ENCODE peak calls at places on chromosome 12, in ten cellular contexts. S is IMR-90, Z is PC-3, E is endothelial cell of umbilical vein, L is mesendoderm, X is neural progenitor cell, O is GM23248, T is astrocyte, D is GM12878, P is neuronal stem cell. U is an unnamed sample.

GRCh38 chr12:14836336-14837210 is 6.8 kb downstream of the ART4 start:
- DNase-seq in X (no peak), O (peak; percentile 92), P (no peak), T (peak; percentile 94), S (peak; percentile 90), Z (peak; percentile 79), D (no peak), E (peak; percentile 86), L (peak; percentile 79), U (peak; percentile 84)

GRCh38 chr12:80001562-80001961 is 66.7 kb upstream of the PPP1R12A start:
- DNase-seq in D (no peak), E (no peak), S (no peak), O (no peak), P (no peak), Z (peak; percentile 65), T (no peak), L (peak; percentile 44), X (no peak), U (no peak)

GRCh38 chr12:104682790-104683279 is 226.1 kb downstream of the CHST11 start:
- DNase-seq in L (no peak), O (no peak), S (no peak), T (no peak), D (peak; percentile 51), E (no peak), P (no peak), Z (no peak), X (no peak), U (no peak)

GRCh38 chr12:112549031-112549430 is 130.3 kb downstream of the PTPN11 start:
- DNase-seq in X (no peak), S (no peak), O (no peak), D (no peak), Z (no peak), L (no peak), T (no peak), E (no peak), P (no peak), U (no peak)

GRCh38 chr12:93913845-93914244 is 234.5 kb upstream of the PLXNC1 start:
- DNase-seq in L (no peak), X (no peak), D (no peak), S (peak; percentile 79), P (no peak), T (peak; percentile 90), E (no peak), Z (no peak), O (peak; percentile 79), U (peak; percentile 91)

GRCh38 chr12:120199025-120199424 is 1.9 kb downstream of the RPLP0 start:
- DNase-seq in T (no peak), X (no peak), S (no peak), D (no peak), O (no peak), P (no peak), Z (peak; percentile 34), E (no peak), L (no peak), U (no peak)

GRCh38 chr12:41965996-41966395 is 178.7 kb downstream of the GXYLT1 start:
- DNase-seq in D (no peak), X (no peak), E (no peak), S (no peak), L (no peak), P (no peak), T (no peak), Z (peak; percentile 47), O (no peak), U (no peak)

GRCh38 chr12:68240975-68241374 is 12.4 kb downstream of the IL22 start:
- DNase-seq in L (no peak), E (peak; percentile 8), T (no peak), S (peak; percentile 57), Z (peak; percentile 8), P (no peak), D (peak; percentile 86), X (no peak), O (peak; percentile 59), U (peak; percentile 33)

GRCh38 chr12:24599737-24600136 is 349.2 kb downstream of the BCAT1 start:
- DNase-seq in D (no peak), Z (no peak), S (no peak), X (no peak), P (no peak), L (no peak), T (no peak), E (no peak), O (no peak), U (no peak)

GRCh38 chr12:49874142-49874897 is 29.4 kb downstream of the FAIM2 start:
- DNase-seq in S (peak; percentile 21), O (peak; percentile 25), D (no peak), L (no peak), E (no peak), X (no peak), P (no peak), Z (no peak), T (no peak), U (peak; percentile 34)

GRCh38 chr12:24938341-24938740 is 10.6 kb downstream of the BCAT1 start:
- DNase-seq in P (no peak), Z (no peak), D (no peak), L (no peak), S (no peak), O (no peak), E (no peak), X (no peak), T (no peak), U (no peak)

GRCh38 chr12:93956551-93956950 is 191.8 kb upstream of the PLXNC1 start:
- DNase-seq in T (no peak), E (no peak), S (no peak), O (no peak), Z (no peak), P (no peak), L (no peak), X (no peak), D (no peak), U (no peak)

GRCh38 chr12:28776913-28777312 is 372.2 kb upstream of the FAR2 start:
- DNase-seq in Z (no peak), X (no peak), D (no peak), P (no peak), T (no peak), O (no peak), L (no peak), E (no peak), S (no peak), U (no peak)

GRCh38 chr12:28780096-28780495 is 369.0 kb upstream of the FAR2 start:
- DNase-seq in T (peak; percentile 76), S (peak; percentile 81), L (no peak), P (no peak), O (peak; percentile 72), X (no peak), D (no peak), E (peak; percentile 75), Z (peak; percentile 97), U (peak; percentile 74)

GRCh38 chr12:28771961-28772360 is 377.1 kb upstream of the FAR2 start:
- DNase-seq in O (no peak), Z (no peak), T (no peak), E (no peak), X (no peak), D (no peak), S (no peak), L (no peak), P (no peak), U (no peak)

GRCh38 chr12:28777603-28778365 is 371.3 kb upstream of the FAR2 start:
- DNase-seq in T (no peak), X (no peak), E (no peak), O (no peak), Z (no peak), P (no peak), D (no peak), S (no peak), L (no peak), U (no peak)

DNA sequence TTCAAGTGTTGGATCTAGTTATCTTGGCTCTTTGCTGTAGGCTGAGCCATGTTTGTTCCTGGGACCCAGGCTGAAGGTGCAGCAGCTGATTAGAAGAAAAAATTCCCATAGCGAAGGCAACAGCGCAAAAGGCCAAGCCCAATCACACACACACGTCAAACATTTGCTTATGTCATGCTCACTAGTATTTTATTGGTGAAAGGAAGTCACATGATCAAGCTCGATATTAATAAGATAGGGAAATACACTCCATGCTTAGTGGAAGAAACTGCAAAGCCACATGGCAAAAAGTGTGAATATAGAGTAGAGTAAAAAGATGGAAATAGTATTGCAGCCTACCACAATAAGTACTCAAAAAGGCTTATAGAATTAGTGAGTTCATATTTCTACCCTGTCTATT is 373.5 kb upstream of the FAR2 start:
- DNase-seq in S (no peak), Z (no peak), O (no peak), T (no peak), P (no peak), E (no peak), L (no peak), D (no peak), X (no peak), U (no peak)
- H3K27ac ChIP-seq in S (no peak overlapping the region), Z (no peak overlapping the region), O (no peak overlapping the region), T (no peak overlapping the region), P (no peak overlapping the region), E (no peak overlapping the region), L (no peak overlapping the region), D (no peak overlapping the region), X (no peak overlapping the region), U (no peak overlapping the region)

GRCh38 chr12:6540181-6540877 is 6.0 kb downstream of the GAPDH start:
- DNase-seq in P (no peak), T (peak; percentile 89), D (no peak), E (peak; percentile 73), O (peak; percentile 99), Z (peak; percentile 77), L (peak; percentile 97), X (peak; percentile 75), S (peak; percentile 93), U (peak; percentile 95)
- H3K4me3 ChIP-seq in P (no peak overlapping the region), T (no peak overlapping the region), D (peak overlapping the region; percentile 28), E (no peak overlapping the region), O (peak overlapping the region; percentile 47), Z (peak overlapping the region; percentile 36), L (no peak overlapping the region), X (no peak overlapping the region), S (no peak overlapping the region), U (no peak overlapping the region)

DNA sequence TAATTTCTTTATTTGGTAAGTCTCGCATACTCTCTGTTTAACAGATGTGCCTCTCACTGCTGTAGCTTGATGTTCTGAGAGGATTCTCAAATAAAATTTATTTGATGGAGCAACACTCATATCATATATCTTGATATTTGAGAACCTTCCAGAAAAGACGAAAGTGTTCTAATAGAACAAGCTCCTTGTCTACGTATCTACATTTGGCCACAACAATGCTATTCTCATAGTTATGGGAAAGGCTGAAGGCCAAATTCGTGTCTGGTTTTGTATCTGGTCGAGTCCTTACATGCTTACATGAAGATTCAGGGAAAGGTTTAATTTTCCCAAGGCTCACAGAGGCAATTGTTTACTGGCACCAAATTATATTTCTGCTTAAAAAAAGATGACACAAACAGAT is 186.7 kb upstream of the SLC38A2 start:
- DNase-seq in D (no peak), X (no peak), E (no peak), Z (no peak), S (no peak), L (no peak), O (peak; percentile 72), T (peak; percentile 71), P (no peak), U (peak; percentile 71)
- H3K9ac ChIP-seq in D (no peak overlapping the region), X (no peak overlapping the region), E (no peak overlapping the region), Z (no peak overlapping the region), S (no peak overlapping the region), L (no peak overlapping the region), O (peak overlapping the region; percentile 71), T (no peak overlapping the region), P (no peak overlapping the region), U (no peak overlapping the region)

DNA sequence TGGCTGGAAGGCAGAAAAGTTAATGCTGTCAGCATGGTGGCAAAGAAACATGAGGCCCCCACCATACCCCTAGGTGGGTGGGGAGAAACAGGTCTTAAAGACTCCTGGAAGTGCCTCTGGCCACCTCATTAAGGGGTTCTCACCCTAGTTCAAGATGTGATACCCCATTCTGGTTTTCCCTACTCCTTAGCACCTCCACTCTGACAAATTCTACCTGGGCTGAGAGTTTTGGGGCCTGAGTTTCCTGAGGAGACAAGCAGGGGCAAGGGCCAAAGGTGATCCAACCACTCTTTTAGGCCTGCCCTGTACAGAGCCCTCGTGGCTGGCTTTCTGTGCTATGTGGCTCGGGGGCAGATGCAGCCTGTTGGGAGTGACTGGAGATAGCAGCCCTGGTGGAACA is 7.9 kb upstream of the AVIL start:
- DNase-seq in T (no peak), O (no peak), S (no peak), E (no peak), P (no peak), L (no peak), Z (no peak), D (no peak), X (no peak), U (no peak)
- H3K27ac ChIP-seq in T (no peak overlapping the region), O (no peak overlapping the region), S (no peak overlapping the region), E (no peak overlapping the region), P (no peak overlapping the region), L (no peak overlapping the region), Z (no peak overlapping the region), D (no peak overlapping the region), X (no peak overlapping the region), U (no peak overlapping the region)

U was measured in fibroblast of lung.